ENCODE peak calls at places on chromosomes 11 and 22, in ten cellular contexts. One of them, this sample, is unnamed.

GRCh38 chr22:43008509-43008908 is 6.4 kb downstream of the PACSIN2 start:
- DNase-seq in SK-N-SH: no peak
- DNase-seq in transverse colon: peak
- DNase-seq in endothelial cell of umbilical vein: no peak
- DNase-seq in stomach: no peak
- DNase-seq in GM23338: no peak
- DNase-seq in Panc1: no peak
- DNase-seq in HepG2: no peak
- DNase-seq in prostate gland: no peak
- DNase-seq in K562: no peak
- DNase-seq in this sample: no peak

GRCh38 chr11:128835741-128836410 is 31.2 kb downstream of the KCNJ1 start:
- DNase-seq in SK-N-SH: no peak
- DNase-seq in transverse colon: no peak
- DNase-seq in endothelial cell of umbilical vein: peak
- DNase-seq in stomach: no peak
- DNase-seq in GM23338: peak
- DNase-seq in Panc1: no peak
- DNase-seq in HepG2: peak
- DNase-seq in prostate gland: no peak
- DNase-seq in K562: no peak
- DNase-seq in this sample: no peak

GRCh38 chr11:128058580-128059208 is 528.7 kb downstream of the ETS1 start:
- DNase-seq in SK-N-SH: no peak
- DNase-seq in transverse colon: no peak
- DNase-seq in endothelial cell of umbilical vein: no peak
- DNase-seq in stomach: no peak
- DNase-seq in GM23338: no peak
- DNase-seq in Panc1: no peak
- DNase-seq in HepG2: no peak
- DNase-seq in prostate gland: no peak
- DNase-seq in K562: no peak
- DNase-seq in this sample: no peak

GRCh38 chr11:819943-820649 is 1.4 kb downstream of the PNPLA2 start:
- DNase-seq in SK-N-SH: peak
- DNase-seq in transverse colon: peak
- DNase-seq in endothelial cell of umbilical vein: peak
- DNase-seq in stomach: peak
- DNase-seq in GM23338: peak
- DNase-seq in Panc1: no peak
- DNase-seq in HepG2: peak
- DNase-seq in prostate gland: peak
- DNase-seq in K562: peak
- DNase-seq in this sample: no peak

GRCh38 chr11:125499563-125499962 is 3.5 kb upstream of the FEZ1 start:
- DNase-seq in SK-N-SH: no peak
- DNase-seq in transverse colon: no peak
- DNase-seq in endothelial cell of umbilical vein: no peak
- DNase-seq in stomach: no peak
- DNase-seq in GM23338: no peak
- DNase-seq in Panc1: no peak
- DNase-seq in HepG2: no peak
- DNase-seq in prostate gland: no peak
- DNase-seq in K562: no peak
- DNase-seq in this sample: no peak

GRCh38 chr22:40325315-40325714 is 21.0 kb upstream of the ADSL start:
- DNase-seq in SK-N-SH: no peak
- DNase-seq in transverse colon: no peak
- DNase-seq in endothelial cell of umbilical vein: no peak
- DNase-seq in stomach: no peak
- DNase-seq in GM23338: no peak
- DNase-seq in Panc1: no peak
- DNase-seq in HepG2: no peak
- DNase-seq in prostate gland: no peak
- DNase-seq in K562: no peak
- DNase-seq in this sample: no peak

GRCh38 chr11:48088682-48089050 is 108.3 kb downstream of the PTPRJ start:
- DNase-seq in SK-N-SH: no peak
- DNase-seq in transverse colon: no peak
- DNase-seq in endothelial cell of umbilical vein: peak
- DNase-seq in stomach: no peak
- DNase-seq in GM23338: no peak
- DNase-seq in Panc1: no peak
- DNase-seq in HepG2: no peak
- DNase-seq in prostate gland: peak
- DNase-seq in K562: no peak
- DNase-seq in this sample: no peak

GRCh38 chr11:121892863-121893262 is 223.2 kb downstream of the BLID start:
- DNase-seq in SK-N-SH: no peak
- DNase-seq in transverse colon: no peak
- DNase-seq in endothelial cell of umbilical vein: no peak
- DNase-seq in stomach: no peak
- DNase-seq in GM23338: no peak
- DNase-seq in Panc1: no peak
- DNase-seq in HepG2: no peak
- DNase-seq in prostate gland: no peak
- DNase-seq in K562: no peak
- DNase-seq in this sample: no peak

GRCh38 chr11:33242575-33242974 is 14.6 kb upstream of the HIPK3 start:
- DNase-seq in SK-N-SH: no peak
- DNase-seq in transverse colon: no peak
- DNase-seq in endothelial cell of umbilical vein: no peak
- DNase-seq in stomach: no peak
- DNase-seq in GM23338: no peak
- DNase-seq in Panc1: no peak
- DNase-seq in HepG2: no peak
- DNase-seq in prostate gland: no peak
- DNase-seq in K562: no peak
- DNase-seq in this sample: no peak

GRCh38 chr11:25734592-25735211 is 597.2 kb upstream of the ANO3 start:
- DNase-seq in SK-N-SH: peak
- DNase-seq in transverse colon: no peak
- DNase-seq in endothelial cell of umbilical vein: no peak
- DNase-seq in stomach: no peak
- DNase-seq in GM23338: peak
- DNase-seq in Panc1: no peak
- DNase-seq in HepG2: peak
- DNase-seq in prostate gland: no peak
- DNase-seq in K562: no peak
- DNase-seq in this sample: no peak

GRCh38 chr22:46076651-46077339 is 73.5 kb upstream of the PPARA start:
- DNase-seq in SK-N-SH: no peak
- DNase-seq in transverse colon: peak
- DNase-seq in endothelial cell of umbilical vein: no peak
- DNase-seq in stomach: peak
- DNase-seq in GM23338: peak
- DNase-seq in Panc1: no peak
- DNase-seq in HepG2: no peak
- DNase-seq in prostate gland: peak
- DNase-seq in K562: no peak
- DNase-seq in this sample: no peak

GRCh38 chr22:35407352-35407751 is 7.4 kb downstream of the MCM5 start:
- DNase-seq in SK-N-SH: no peak
- DNase-seq in transverse colon: no peak
- DNase-seq in endothelial cell of umbilical vein: no peak
- DNase-seq in stomach: no peak
- DNase-seq in GM23338: no peak
- DNase-seq in Panc1: no peak
- DNase-seq in HepG2: no peak
- DNase-seq in prostate gland: no peak
- DNase-seq in K562: no peak
- DNase-seq in this sample: no peak

GRCh38 chr22:35410663-35411034 is 10.7 kb downstream of the MCM5 start:
- DNase-seq in SK-N-SH: no peak
- DNase-seq in transverse colon: no peak
- DNase-seq in endothelial cell of umbilical vein: no peak
- DNase-seq in stomach: no peak
- DNase-seq in GM23338: no peak
- DNase-seq in Panc1: no peak
- DNase-seq in HepG2: no peak
- DNase-seq in prostate gland: no peak
- DNase-seq in K562: no peak
- DNase-seq in this sample: no peak

GRCh38 chr22:35406443-35406842 is 6.5 kb downstream of the MCM5 start:
- DNase-seq in SK-N-SH: no peak
- DNase-seq in transverse colon: no peak
- DNase-seq in endothelial cell of umbilical vein: no peak
- DNase-seq in stomach: no peak
- DNase-seq in GM23338: no peak
- DNase-seq in Panc1: no peak
- DNase-seq in HepG2: no peak
- DNase-seq in prostate gland: no peak
- DNase-seq in K562: no peak
- DNase-seq in this sample: no peak

GRCh38 chr22:35411112-35411511 is 11.2 kb downstream of the MCM5 start:
- DNase-seq in SK-N-SH: no peak
- DNase-seq in transverse colon: peak
- DNase-seq in endothelial cell of umbilical vein: no peak
- DNase-seq in stomach: no peak
- DNase-seq in GM23338: no peak
- DNase-seq in Panc1: no peak
- DNase-seq in HepG2: no peak
- DNase-seq in prostate gland: no peak
- DNase-seq in K562: no peak
- DNase-seq in this sample: no peak

GRCh38 chr22:35409783-35410662 is 10.1 kb downstream of the MCM5 start:
- DNase-seq in SK-N-SH: no peak
- DNase-seq in transverse colon: peak
- DNase-seq in endothelial cell of umbilical vein: no peak
- DNase-seq in stomach: no peak
- DNase-seq in GM23338: no peak
- DNase-seq in Panc1: no peak
- DNase-seq in HepG2: no peak
- DNase-seq in prostate gland: no peak
- DNase-seq in K562: no peak
- DNase-seq in this sample: no peak
- TF ChIP-seq POLR2AphosphoS5 in SK-N-SH: no peak
- TF ChIP-seq POLR2AphosphoS5 in transverse colon: no peak
- TF ChIP-seq POLR2AphosphoS5 in endothelial cell of umbilical vein: no peak
- TF ChIP-seq POLR2AphosphoS5 in stomach: no peak
- TF ChIP-seq POLR2AphosphoS5 in GM23338: no peak
- TF ChIP-seq POLR2AphosphoS5 in Panc1: no peak
- TF ChIP-seq POLR2AphosphoS5 in HepG2: no peak
- TF ChIP-seq POLR2AphosphoS5 in prostate gland: no peak
- TF ChIP-seq POLR2AphosphoS5 in K562: no peak
- TF ChIP-seq POLR2AphosphoS5 in this sample: no peak

DNA sequence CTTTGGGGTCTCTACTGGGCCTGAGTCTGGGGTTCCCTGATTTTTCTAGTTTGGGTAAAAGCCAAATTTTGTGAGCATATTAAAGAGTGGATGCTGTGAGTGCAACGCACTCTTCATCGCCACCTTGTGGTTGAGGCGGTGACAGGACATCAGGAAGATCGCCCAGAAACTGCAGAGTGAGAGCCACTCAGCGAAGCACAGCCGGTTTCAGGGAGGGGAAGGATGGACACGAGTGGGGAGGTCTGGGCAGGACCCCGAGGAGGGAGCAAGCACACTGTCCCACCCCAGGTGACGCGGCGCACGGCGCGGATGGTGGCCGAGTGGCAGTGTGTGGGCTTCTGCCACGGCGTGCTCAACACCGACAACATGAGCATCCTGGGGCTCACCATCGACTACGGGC is 9.1 kb downstream of the SELENOO start:
- DNase-seq in SK-N-SH: peak
- DNase-seq in transverse colon: peak
- DNase-seq in endothelial cell of umbilical vein: peak
- DNase-seq in stomach: peak
- DNase-seq in GM23338: peak
- DNase-seq in Panc1: peak
- DNase-seq in HepG2: peak
- DNase-seq in prostate gland: peak
- DNase-seq in K562: peak
- DNase-seq in this sample: no peak
- H3K27ac ChIP-seq in SK-N-SH: no peak
- H3K27ac ChIP-seq in transverse colon: no peak
- H3K27ac ChIP-seq in endothelial cell of umbilical vein: no peak
- H3K27ac ChIP-seq in stomach: no peak
- H3K27ac ChIP-seq in GM23338: no peak
- H3K27ac ChIP-seq in Panc1: no peak
- H3K27ac ChIP-seq in HepG2: no peak
- H3K27ac ChIP-seq in prostate gland: no peak
- H3K27ac ChIP-seq in K562: no peak
- H3K27ac ChIP-seq in this sample: peak

DNA sequence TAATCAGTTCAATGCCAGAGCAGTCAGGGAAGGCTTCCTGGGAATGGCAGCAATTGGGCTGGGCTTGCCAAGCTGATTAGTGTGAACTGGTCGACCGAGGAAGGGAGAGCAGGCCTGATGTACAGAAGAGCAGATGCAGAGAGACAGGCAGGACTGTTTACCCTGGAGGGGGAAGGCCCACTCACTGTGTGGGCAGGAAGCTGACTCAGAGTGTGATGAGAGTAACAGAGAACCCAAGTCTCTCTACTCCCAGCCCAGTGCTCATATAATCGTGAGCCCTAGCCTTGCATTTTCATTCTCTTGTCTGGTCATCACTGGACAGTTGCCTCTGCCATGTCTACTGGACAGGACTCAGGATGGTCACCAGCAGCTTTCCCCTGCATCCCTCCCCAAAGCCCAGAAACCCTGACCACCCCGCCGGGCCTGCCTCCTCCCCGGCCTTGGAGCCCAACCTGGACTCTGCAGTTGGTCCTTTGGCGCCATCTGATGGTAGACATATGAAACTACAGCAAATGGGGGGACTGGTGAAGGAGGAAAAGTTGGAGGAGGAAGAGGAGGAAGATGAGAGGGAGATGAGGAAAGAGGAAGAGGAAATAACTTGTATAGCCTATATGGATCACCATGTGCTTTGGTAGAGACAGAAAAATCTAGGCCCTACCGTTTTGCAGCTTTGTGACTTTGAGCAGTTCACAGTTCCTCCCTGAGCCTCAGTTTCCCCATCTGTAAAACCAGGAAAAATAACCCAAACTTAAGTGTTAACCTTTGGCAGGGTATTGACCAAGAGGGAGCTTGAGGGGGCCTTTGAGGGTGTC is 43.4 kb upstream of the PRDM11 start:
- DNase-seq in SK-N-SH: peak
- DNase-seq in transverse colon: peak
- DNase-seq in endothelial cell of umbilical vein: peak
- DNase-seq in stomach: peak
- DNase-seq in GM23338: peak
- DNase-seq in Panc1: peak
- DNase-seq in HepG2: peak
- DNase-seq in prostate gland: no peak
- DNase-seq in K562: peak
- DNase-seq in this sample: peak
- H3K4me3 ChIP-seq in SK-N-SH: no peak
- H3K4me3 ChIP-seq in transverse colon: peak
- H3K4me3 ChIP-seq in endothelial cell of umbilical vein: no peak
- H3K4me3 ChIP-seq in stomach: no peak
- H3K4me3 ChIP-seq in GM23338: no peak
- H3K4me3 ChIP-seq in Panc1: peak
- H3K4me3 ChIP-seq in HepG2: no peak
- H3K4me3 ChIP-seq in prostate gland: no peak
- H3K4me3 ChIP-seq in K562: no peak
- H3K4me3 ChIP-seq in this sample: no peak

DNA sequence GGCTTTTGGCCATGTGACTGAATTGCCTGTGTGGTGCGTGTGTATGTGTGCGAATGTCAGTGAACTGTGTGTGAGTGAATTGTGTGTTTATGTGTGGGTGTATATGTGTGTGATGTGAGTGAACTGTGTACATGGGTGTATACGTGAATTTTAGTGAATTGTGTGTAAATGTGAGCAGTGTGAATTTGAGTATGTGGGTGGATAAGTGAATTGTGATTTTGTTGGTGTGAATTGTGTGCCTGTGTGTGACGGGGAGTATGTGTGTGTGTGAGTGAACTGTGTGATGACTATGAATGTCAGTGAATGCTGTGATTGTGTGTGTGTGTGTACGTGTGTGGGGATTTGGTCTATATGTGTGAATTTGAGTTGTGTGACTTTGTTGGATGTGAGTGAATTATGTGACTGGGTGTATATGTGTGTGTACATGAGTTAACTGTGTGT is 3.5 kb downstream of the DDTL start:
- DNase-seq in SK-N-SH: no peak
- DNase-seq in transverse colon: no peak
- DNase-seq in endothelial cell of umbilical vein: no peak
- DNase-seq in stomach: no peak
- DNase-seq in GM23338: no peak
- DNase-seq in Panc1: no peak
- DNase-seq in HepG2: no peak
- DNase-seq in prostate gland: no peak
- DNase-seq in K562: no peak
- DNase-seq in this sample: no peak
- TF ChIP-seq POLR2AphosphoS5 in SK-N-SH: no peak
- TF ChIP-seq POLR2AphosphoS5 in transverse colon: no peak
- TF ChIP-seq POLR2AphosphoS5 in endothelial cell of umbilical vein: no peak
- TF ChIP-seq POLR2AphosphoS5 in stomach: no peak
- TF ChIP-seq POLR2AphosphoS5 in GM23338: no peak
- TF ChIP-seq POLR2AphosphoS5 in Panc1: no peak
- TF ChIP-seq POLR2AphosphoS5 in HepG2: no peak
- TF ChIP-seq POLR2AphosphoS5 in prostate gland: no peak
- TF ChIP-seq POLR2AphosphoS5 in K562: peak
- TF ChIP-seq POLR2AphosphoS5 in this sample: no peak